ENCODE peak calls at places on chromosome 20, in five cellular contexts. One of them, this sample, is unnamed.

GRCh38 chr20:26135325-26136110 is 438.9 kb upstream of the ZNF337 start:
- DNase-seq in BE2C: no peak
- DNase-seq in colonic mucosa: no peak
- DNase-seq in heart right ventricle: no peak
- DNase-seq in foreskin fibroblast: no peak
- DNase-seq in this sample: no peak

GRCh38 chr20:11906626-11907480 is 10.8 kb upstream of the BTBD3 start:
- DNase-seq in BE2C: no peak
- DNase-seq in colonic mucosa: no peak
- DNase-seq in heart right ventricle: no peak
- DNase-seq in foreskin fibroblast: no peak
- DNase-seq in this sample: no peak

GRCh38 chr20:330233-331149 is 5.1 kb downstream of the SOX12 start:
- DNase-seq in BE2C: peak; percentile 47
- DNase-seq in colonic mucosa: no peak
- DNase-seq in heart right ventricle: peak; percentile 59
- DNase-seq in foreskin fibroblast: peak; percentile 93
- DNase-seq in this sample: peak; percentile 53

GRCh38 chr20:3940905-3941304 is 51.7 kb downstream of the PANK2 start:
- DNase-seq in BE2C: no peak
- DNase-seq in colonic mucosa: no peak
- DNase-seq in heart right ventricle: no peak
- DNase-seq in foreskin fibroblast: no peak
- DNase-seq in this sample: no peak

GRCh38 chr20:64024141-64024990 is 11.6 kb upstream of the C20orf204 start:
- DNase-seq in BE2C: no peak
- DNase-seq in colonic mucosa: peak; percentile 55
- DNase-seq in heart right ventricle: no peak
- DNase-seq in foreskin fibroblast: no peak
- DNase-seq in this sample: no peak

GRCh38 chr20:53794529-53795115 is 201.0 kb upstream of the ZNF217 start:
- DNase-seq in BE2C: no peak
- DNase-seq in colonic mucosa: no peak
- DNase-seq in heart right ventricle: no peak
- DNase-seq in foreskin fibroblast: no peak
- DNase-seq in this sample: no peak

GRCh38 chr20:1792274-1792673 is 102.9 kb upstream of the SIRPA start:
- DNase-seq in BE2C: no peak
- DNase-seq in colonic mucosa: no peak
- DNase-seq in heart right ventricle: no peak
- DNase-seq in foreskin fibroblast: no peak
- DNase-seq in this sample: no peak

GRCh38 chr20:25484911-25485511 is 77.5 kb downstream of the GINS1 start:
- DNase-seq in BE2C: no peak
- DNase-seq in colonic mucosa: no peak
- DNase-seq in heart right ventricle: no peak
- DNase-seq in foreskin fibroblast: no peak
- DNase-seq in this sample: no peak

GRCh38 chr20:63315240-63315981 is 22.4 kb downstream of the COL20A1 start:
- DNase-seq in BE2C: peak; percentile 13
- DNase-seq in colonic mucosa: no peak
- DNase-seq in heart right ventricle: no peak
- DNase-seq in foreskin fibroblast: no peak
- DNase-seq in this sample: no peak

GRCh38 chr20:17878912-17879602 is 89.5 kb downstream of the SNX5 start:
- DNase-seq in BE2C: no peak
- DNase-seq in colonic mucosa: no peak
- DNase-seq in heart right ventricle: no peak
- DNase-seq in foreskin fibroblast: no peak
- DNase-seq in this sample: no peak

GRCh38 chr20:38114353-38114791 is 50.7 kb downstream of the TGM2 start:
- DNase-seq in BE2C: no peak
- DNase-seq in colonic mucosa: no peak
- DNase-seq in heart right ventricle: peak; percentile 3
- DNase-seq in foreskin fibroblast: peak; percentile 76
- DNase-seq in this sample: no peak

GRCh38 chr20:51449498-51450220 is 92.9 kb downstream of the NFATC2 start:
- DNase-seq in BE2C: no peak
- DNase-seq in colonic mucosa: no peak
- DNase-seq in heart right ventricle: no peak
- DNase-seq in foreskin fibroblast: no peak
- DNase-seq in this sample: no peak

GRCh38 chr20:17542993-17543412 is 11.8 kb upstream of the BFSP1 start:
- DNase-seq in BE2C: no peak
- DNase-seq in colonic mucosa: no peak
- DNase-seq in heart right ventricle: no peak
- DNase-seq in foreskin fibroblast: peak; percentile 77
- DNase-seq in this sample: no peak

GRCh38 chr20:54556406-54556805 is 81.0 kb downstream of the DOK5 start:
- DNase-seq in BE2C: no peak
- DNase-seq in colonic mucosa: no peak
- DNase-seq in heart right ventricle: no peak
- DNase-seq in foreskin fibroblast: no peak
- DNase-seq in this sample: no peak

GRCh38 chr20:45934046-45934586 is 367 bp upstream of the PCIF1 start:
- DNase-seq in BE2C: peak; percentile 82
- DNase-seq in colonic mucosa: peak; percentile 71
- DNase-seq in heart right ventricle: peak; percentile 74
- DNase-seq in foreskin fibroblast: peak; percentile 47
- DNase-seq in this sample: no peak

GRCh38 chr20:58716476-58717277 is 24.1 kb downstream of the NPEPL1 start:
- DNase-seq in BE2C: peak; percentile 40
- DNase-seq in colonic mucosa: peak; percentile 12
- DNase-seq in heart right ventricle: no peak
- DNase-seq in foreskin fibroblast: peak; percentile 46
- DNase-seq in this sample: peak; percentile 5

GRCh38 chr20:1924910-1925861 is 30.0 kb downstream of the SIRPA start:
- DNase-seq in BE2C: no peak
- DNase-seq in colonic mucosa: no peak
- DNase-seq in heart right ventricle: no peak
- DNase-seq in foreskin fibroblast: no peak
- DNase-seq in this sample: no peak

GRCh38 chr20:24081077-24081476 is 92.5 kb upstream of the GGTLC1 start:
- DNase-seq in BE2C: no peak
- DNase-seq in colonic mucosa: no peak
- DNase-seq in heart right ventricle: no peak
- DNase-seq in foreskin fibroblast: no peak
- DNase-seq in this sample: no peak

GRCh38 chr20:37807901-37808751 is 94.8 kb upstream of the VSTM2L start:
- DNase-seq in BE2C: no peak
- DNase-seq in colonic mucosa: no peak
- DNase-seq in heart right ventricle: no peak
- DNase-seq in foreskin fibroblast: no peak
- DNase-seq in this sample: no peak

GRCh38 chr20:42686057-42686456 is 503.6 kb downstream of the PTPRT start:
- DNase-seq in BE2C: no peak
- DNase-seq in colonic mucosa: no peak
- DNase-seq in heart right ventricle: no peak
- DNase-seq in foreskin fibroblast: no peak
- DNase-seq in this sample: no peak

GRCh38 chr20:1265226-1265915 is 723 bp upstream of the SNPH start:
- DNase-seq in BE2C: no peak
- DNase-seq in colonic mucosa: no peak
- DNase-seq in heart right ventricle: no peak
- DNase-seq in foreskin fibroblast: no peak
- DNase-seq in this sample: no peak

GRCh38 chr20:11277170-11277569 is 603.4 kb upstream of the JAG1 start:
- DNase-seq in BE2C: no peak
- DNase-seq in colonic mucosa: no peak
- DNase-seq in heart right ventricle: no peak
- DNase-seq in foreskin fibroblast: no peak
- DNase-seq in this sample: no peak

GRCh38 chr20:48238326-48238725 is 453.0 kb upstream of the SULF2 start:
- DNase-seq in BE2C: no peak
- DNase-seq in colonic mucosa: no peak
- DNase-seq in heart right ventricle: no peak
- DNase-seq in foreskin fibroblast: peak; percentile 31
- DNase-seq in this sample: no peak

GRCh38 chr20:8362457-8362856 is 230.4 kb downstream of the PLCB1 start:
- DNase-seq in BE2C: no peak
- DNase-seq in colonic mucosa: no peak
- DNase-seq in heart right ventricle: no peak
- DNase-seq in foreskin fibroblast: no peak
- DNase-seq in this sample: no peak

GRCh38 chr20:9161308-9161707 is 92.4 kb downstream of the PLCB4 start:
- DNase-seq in BE2C: no peak
- DNase-seq in colonic mucosa: no peak
- DNase-seq in heart right ventricle: no peak
- DNase-seq in foreskin fibroblast: no peak
- DNase-seq in this sample: no peak

GRCh38 chr20:34622821-34623451 is 54.0 kb downstream of the PIGU start:
- DNase-seq in BE2C: no peak
- DNase-seq in colonic mucosa: no peak
- DNase-seq in heart right ventricle: no peak
- DNase-seq in foreskin fibroblast: no peak
- DNase-seq in this sample: no peak

GRCh38 chr20:62133864-62134263 is 9.3 kb downstream of the PSMA7 start:
- DNase-seq in BE2C: no peak
- DNase-seq in colonic mucosa: no peak
- DNase-seq in heart right ventricle: no peak
- DNase-seq in foreskin fibroblast: no peak
- DNase-seq in this sample: no peak
- TF ChIP-seq CTCF in BE2C: peak; percentile 20
- TF ChIP-seq CTCF in colonic mucosa: no peak
- TF ChIP-seq CTCF in heart right ventricle: peak; percentile 12
- TF ChIP-seq CTCF in foreskin fibroblast: no peak
- TF ChIP-seq CTCF in this sample: no peak

DNA sequence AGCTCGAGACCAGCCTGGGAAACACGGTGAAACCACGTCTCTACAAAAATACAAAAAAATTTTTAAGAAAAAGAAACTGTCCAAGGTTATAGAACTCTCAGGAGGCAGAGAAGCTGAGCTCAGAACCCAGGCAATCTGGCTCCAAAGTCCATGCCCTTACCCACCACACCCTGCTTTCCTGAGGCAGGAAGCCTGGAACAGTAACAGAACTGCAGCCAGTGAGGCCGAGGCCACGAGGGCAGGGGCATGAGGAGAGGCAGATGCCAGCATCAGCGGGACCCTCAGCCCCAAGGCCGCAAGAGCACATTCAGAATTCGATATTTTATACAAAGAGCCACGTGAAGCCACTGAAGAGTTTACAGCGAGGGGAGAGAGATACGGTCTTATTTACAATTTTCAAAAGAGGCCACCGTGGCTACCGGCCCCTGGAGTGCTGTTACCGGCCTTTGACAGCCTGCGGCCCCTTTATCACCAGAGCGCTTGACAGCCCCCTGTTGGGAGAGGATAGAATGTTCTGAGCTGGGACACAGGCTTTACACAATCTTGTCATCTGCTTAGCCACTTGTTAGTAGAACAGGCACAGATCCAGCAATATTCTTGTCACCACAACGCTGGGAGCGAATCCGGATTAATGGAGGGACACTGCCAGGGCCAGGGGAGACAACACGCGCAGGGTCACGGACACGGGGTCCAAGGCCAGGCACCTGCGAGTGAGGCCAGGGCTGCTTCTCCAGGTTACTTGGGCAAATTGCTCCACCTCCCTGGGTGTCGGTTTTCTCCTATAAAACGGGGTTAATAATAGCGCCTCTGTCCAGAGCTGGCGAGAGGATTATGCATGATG is 5.6 kb downstream of the SPATA2 start:
- DNase-seq in BE2C: peak; percentile 50
- DNase-seq in colonic mucosa: peak; percentile 90
- DNase-seq in heart right ventricle: peak; percentile 40
- DNase-seq in foreskin fibroblast: no peak
- DNase-seq in this sample: peak; percentile 42
- TF ChIP-seq CTCF in BE2C: peak; percentile 57
- TF ChIP-seq CTCF in colonic mucosa: no peak
- TF ChIP-seq CTCF in heart right ventricle: peak; percentile 48
- TF ChIP-seq CTCF in foreskin fibroblast: peak; percentile 10
- TF ChIP-seq CTCF in this sample: no peak

GRCh38 chr20:41074441-41074840 is 45.8 kb downstream of the TOP1 start:
- DNase-seq in BE2C: no peak
- DNase-seq in colonic mucosa: no peak
- DNase-seq in heart right ventricle: no peak
- DNase-seq in foreskin fibroblast: no peak
- DNase-seq in this sample: no peak

GRCh38 chr20:41078329-41078728 is 49.7 kb downstream of the TOP1 start:
- DNase-seq in BE2C: no peak
- DNase-seq in colonic mucosa: no peak
- DNase-seq in heart right ventricle: peak; percentile 32
- DNase-seq in foreskin fibroblast: peak; percentile 61
- DNase-seq in this sample: no peak

GRCh38 chr20:41076776-41077175 is 48.2 kb downstream of the TOP1 start:
- DNase-seq in BE2C: no peak
- DNase-seq in colonic mucosa: no peak
- DNase-seq in heart right ventricle: no peak
- DNase-seq in foreskin fibroblast: no peak
- DNase-seq in this sample: no peak

GRCh38 chr20:41072099-41072798 is 43.6 kb downstream of the TOP1 start:
- DNase-seq in BE2C: no peak
- DNase-seq in colonic mucosa: no peak
- DNase-seq in heart right ventricle: peak; percentile 18
- DNase-seq in foreskin fibroblast: peak; percentile 89
- DNase-seq in this sample: no peak

DNA sequence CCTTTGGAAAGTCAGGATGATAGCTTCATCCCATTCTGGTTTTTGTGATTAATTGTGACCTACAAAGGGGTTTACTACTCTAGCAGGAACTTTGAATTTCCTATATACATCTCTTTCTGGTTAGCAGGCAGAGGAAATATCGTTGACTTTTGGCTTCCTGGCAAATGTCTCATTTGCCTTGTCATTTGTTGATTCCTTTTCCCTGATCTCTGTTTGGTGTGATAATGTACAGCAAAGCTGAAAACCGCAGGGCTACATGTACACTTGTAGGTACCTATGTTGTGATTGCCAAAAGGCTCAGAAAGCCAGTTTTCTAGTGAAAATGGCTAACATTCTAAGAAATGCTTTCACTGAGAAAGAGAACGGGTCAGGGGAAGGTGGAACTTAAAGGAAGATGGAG is 44.3 kb downstream of the TOP1 start:
- DNase-seq in BE2C: no peak
- DNase-seq in colonic mucosa: no peak
- DNase-seq in heart right ventricle: no peak
- DNase-seq in foreskin fibroblast: no peak
- DNase-seq in this sample: no peak
- TF ChIP-seq CTCF in BE2C: no peak
- TF ChIP-seq CTCF in colonic mucosa: no peak
- TF ChIP-seq CTCF in heart right ventricle: no peak
- TF ChIP-seq CTCF in foreskin fibroblast: no peak
- TF ChIP-seq CTCF in this sample: no peak

GRCh38 chr20:36744243-36744642 is 1.6 kb downstream of the NDRG3 start:
- DNase-seq in BE2C: no peak
- DNase-seq in colonic mucosa: no peak
- DNase-seq in heart right ventricle: no peak
- DNase-seq in foreskin fibroblast: no peak
- DNase-seq in this sample: no peak

GRCh38 chr20:36744764-36745191 is 1.1 kb downstream of the NDRG3 start:
- DNase-seq in BE2C: peak; percentile 63
- DNase-seq in colonic mucosa: no peak
- DNase-seq in heart right ventricle: peak; percentile 71
- DNase-seq in foreskin fibroblast: peak; percentile 64
- DNase-seq in this sample: peak; percentile 4

GRCh38 chr20:36745234-36745926 is 510 bp downstream of the NDRG3 start:
- DNase-seq in BE2C: peak; percentile 49
- DNase-seq in colonic mucosa: peak; percentile 44
- DNase-seq in heart right ventricle: peak; percentile 10
- DNase-seq in foreskin fibroblast: no peak
- DNase-seq in this sample: no peak

GRCh38 chr20:36742558-36742957 is 3.3 kb downstream of the NDRG3 start:
- DNase-seq in BE2C: no peak
- DNase-seq in colonic mucosa: no peak
- DNase-seq in heart right ventricle: no peak
- DNase-seq in foreskin fibroblast: no peak
- DNase-seq in this sample: no peak

GRCh38 chr20:36745927-36746659 is at the start of gene NDRG3:
- DNase-seq in BE2C: peak; percentile 96
- DNase-seq in colonic mucosa: peak; percentile 92
- DNase-seq in heart right ventricle: peak; percentile 95
- DNase-seq in foreskin fibroblast: peak; percentile 97
- DNase-seq in this sample: peak; percentile 89
- TF ChIP-seq CTCF in BE2C: no peak
- TF ChIP-seq CTCF in colonic mucosa: no peak
- TF ChIP-seq CTCF in heart right ventricle: no peak
- TF ChIP-seq CTCF in foreskin fibroblast: no peak
- TF ChIP-seq CTCF in this sample: no peak